ENCODE peak calls at places on chromosome 17, in nine cellular contexts. One of them, this sample, is unnamed.
A peak's percentile ranks its signal among the peaks of the same experiment; 100 is the strongest.

GRCh38 chr17:31733326-31733725 is 125.7 kb downstream of the COPRS start:
- DNase-seq in HAP-1: no peak
- DNase-seq in C1 segment of cervical spinal cord: no peak
- DNase-seq in RCC 7860: no peak
- DNase-seq in heart right ventricle: no peak
- DNase-seq in activated naive CD4-positive, alpha-beta T cell treated with anti-CD3 and anti-CD28 coated beads for 36 hours: no peak
- DNase-seq in A549: no peak
- DNase-seq in T follicular helper cell: no peak
- DNase-seq in cortex of kidney: no peak
- DNase-seq in this sample: no peak

GRCh38 chr17:29590979-29591736 is 1.7 kb upstream of the GIT1 start:
- DNase-seq in HAP-1: peak; percentile 65
- DNase-seq in C1 segment of cervical spinal cord: no peak
- DNase-seq in RCC 7860: no peak
- DNase-seq in heart right ventricle: peak; percentile 42
- DNase-seq in activated naive CD4-positive, alpha-beta T cell treated with anti-CD3 and anti-CD28 coated beads for 36 hours: peak; percentile 63
- DNase-seq in A549: peak; percentile 92
- DNase-seq in T follicular helper cell: no peak
- DNase-seq in cortex of kidney: no peak
- DNase-seq in this sample: no peak

GRCh38 chr17:27218041-27218440 is 75.9 kb upstream of the WSB1 start:
- DNase-seq in HAP-1: no peak
- DNase-seq in C1 segment of cervical spinal cord: no peak
- DNase-seq in RCC 7860: no peak
- DNase-seq in heart right ventricle: no peak
- DNase-seq in activated naive CD4-positive, alpha-beta T cell treated with anti-CD3 and anti-CD28 coated beads for 36 hours: no peak
- DNase-seq in A549: no peak
- DNase-seq in T follicular helper cell: no peak
- DNase-seq in cortex of kidney: no peak
- DNase-seq in this sample: no peak

GRCh38 chr17:46853896-46854444 is 2.6 kb downstream of the WNT9B start:
- DNase-seq in HAP-1: no peak
- DNase-seq in C1 segment of cervical spinal cord: no peak
- DNase-seq in RCC 7860: no peak
- DNase-seq in heart right ventricle: no peak
- DNase-seq in activated naive CD4-positive, alpha-beta T cell treated with anti-CD3 and anti-CD28 coated beads for 36 hours: no peak
- DNase-seq in A549: no peak
- DNase-seq in T follicular helper cell: no peak
- DNase-seq in cortex of kidney: no peak
- DNase-seq in this sample: no peak

GRCh38 chr17:37744961-37745800 is at the start of gene HNF1B:
- DNase-seq in HAP-1: no peak
- DNase-seq in C1 segment of cervical spinal cord: no peak
- DNase-seq in RCC 7860: peak; percentile 71
- DNase-seq in heart right ventricle: no peak
- DNase-seq in activated naive CD4-positive, alpha-beta T cell treated with anti-CD3 and anti-CD28 coated beads for 36 hours: peak; percentile 53
- DNase-seq in A549: peak; percentile 68
- DNase-seq in T follicular helper cell: no peak
- DNase-seq in cortex of kidney: no peak
- DNase-seq in this sample: peak; percentile 81

GRCh38 chr17:76268015-76268749 is 3.0 kb downstream of the UBALD2 start:
- DNase-seq in HAP-1: no peak
- DNase-seq in C1 segment of cervical spinal cord: peak; percentile 27
- DNase-seq in RCC 7860: no peak
- DNase-seq in heart right ventricle: peak; percentile 82
- DNase-seq in activated naive CD4-positive, alpha-beta T cell treated with anti-CD3 and anti-CD28 coated beads for 36 hours: peak; percentile 93
- DNase-seq in A549: no peak
- DNase-seq in T follicular helper cell: peak; percentile 61
- DNase-seq in cortex of kidney: no peak
- DNase-seq in this sample: no peak

GRCh38 chr17:60128171-60128859 is 21.5 kb upstream of the CA4 start:
- DNase-seq in HAP-1: no peak
- DNase-seq in C1 segment of cervical spinal cord: no peak
- DNase-seq in RCC 7860: no peak
- DNase-seq in heart right ventricle: peak; percentile 2
- DNase-seq in activated naive CD4-positive, alpha-beta T cell treated with anti-CD3 and anti-CD28 coated beads for 36 hours: no peak
- DNase-seq in A549: no peak
- DNase-seq in T follicular helper cell: no peak
- DNase-seq in cortex of kidney: no peak
- DNase-seq in this sample: no peak

GRCh38 chr17:75843577-75844529 is at the start of gene UNC13D:
- DNase-seq in HAP-1: no peak
- DNase-seq in C1 segment of cervical spinal cord: no peak
- DNase-seq in RCC 7860: no peak
- DNase-seq in heart right ventricle: no peak
- DNase-seq in activated naive CD4-positive, alpha-beta T cell treated with anti-CD3 and anti-CD28 coated beads for 36 hours: peak; percentile 75
- DNase-seq in A549: no peak
- DNase-seq in T follicular helper cell: peak; percentile 48
- DNase-seq in cortex of kidney: no peak
- DNase-seq in this sample: peak; percentile 47

GRCh38 chr17:4938670-4939553 is 934 bp downstream of the SLC25A11 start:
- DNase-seq in HAP-1: no peak
- DNase-seq in C1 segment of cervical spinal cord: no peak
- DNase-seq in RCC 7860: no peak
- DNase-seq in heart right ventricle: no peak
- DNase-seq in activated naive CD4-positive, alpha-beta T cell treated with anti-CD3 and anti-CD28 coated beads for 36 hours: no peak
- DNase-seq in A549: no peak
- DNase-seq in T follicular helper cell: no peak
- DNase-seq in cortex of kidney: no peak
- DNase-seq in this sample: no peak

GRCh38 chr17:75153854-75154194 is 488 bp downstream of the JPT1 start:
- DNase-seq in HAP-1: no peak
- DNase-seq in C1 segment of cervical spinal cord: no peak
- DNase-seq in RCC 7860: no peak
- DNase-seq in heart right ventricle: no peak
- DNase-seq in activated naive CD4-positive, alpha-beta T cell treated with anti-CD3 and anti-CD28 coated beads for 36 hours: peak; percentile 38
- DNase-seq in A549: peak; percentile 35
- DNase-seq in T follicular helper cell: no peak
- DNase-seq in cortex of kidney: no peak
- DNase-seq in this sample: no peak

GRCh38 chr17:42135664-42136653 is 13.4 kb downstream of the HSPB9 start:
- DNase-seq in HAP-1: no peak
- DNase-seq in C1 segment of cervical spinal cord: no peak
- DNase-seq in RCC 7860: peak; percentile 47
- DNase-seq in heart right ventricle: peak; percentile 79
- DNase-seq in activated naive CD4-positive, alpha-beta T cell treated with anti-CD3 and anti-CD28 coated beads for 36 hours: no peak
- DNase-seq in A549: peak; percentile 77
- DNase-seq in T follicular helper cell: no peak
- DNase-seq in cortex of kidney: no peak
- DNase-seq in this sample: peak; percentile 97

GRCh38 chr17:17445925-17446665 is 30.7 kb upstream of the MED9 start:
- DNase-seq in HAP-1: no peak
- DNase-seq in C1 segment of cervical spinal cord: no peak
- DNase-seq in RCC 7860: peak; percentile 90
- DNase-seq in heart right ventricle: peak; percentile 27
- DNase-seq in activated naive CD4-positive, alpha-beta T cell treated with anti-CD3 and anti-CD28 coated beads for 36 hours: no peak
- DNase-seq in A549: peak; percentile 98
- DNase-seq in T follicular helper cell: no peak
- DNase-seq in cortex of kidney: no peak
- DNase-seq in this sample: peak; percentile 77

GRCh38 chr17:14321980-14322776 is 21.3 kb downstream of the HS3ST3B1 start:
- DNase-seq in HAP-1: no peak
- DNase-seq in C1 segment of cervical spinal cord: no peak
- DNase-seq in RCC 7860: no peak
- DNase-seq in heart right ventricle: no peak
- DNase-seq in activated naive CD4-positive, alpha-beta T cell treated with anti-CD3 and anti-CD28 coated beads for 36 hours: no peak
- DNase-seq in A549: no peak
- DNase-seq in T follicular helper cell: no peak
- DNase-seq in cortex of kidney: no peak
- DNase-seq in this sample: no peak